ENCODE peak calls at places on chromosome 12, in seven cellular contexts. One of them, this sample, is unnamed.

GRCh38 chr12:98320026-98320425 is 195.4 kb upstream of the TMPO start:
- DNase-seq in GM23338: no peak
- DNase-seq in stimulated activated CD8-positive, alpha-beta memory T cell treated with anti-CD3 and anti-CD28 coated beads, Interleukin-2, amount 100 ng/mL, for 48 hours: no peak
- DNase-seq in amygdala: no peak
- DNase-seq in spleen: no peak
- DNase-seq in neural crest cell: no peak
- DNase-seq in fibroblast of the conjunctiva: no peak
- DNase-seq in this sample: no peak

GRCh38 chr12:95759039-95759438 is 31.5 kb downstream of the NTN4 start:
- DNase-seq in GM23338: no peak
- DNase-seq in stimulated activated CD8-positive, alpha-beta memory T cell treated with anti-CD3 and anti-CD28 coated beads, Interleukin-2, amount 100 ng/mL, for 48 hours: no peak
- DNase-seq in amygdala: no peak
- DNase-seq in spleen: no peak
- DNase-seq in neural crest cell: no peak
- DNase-seq in fibroblast of the conjunctiva: no peak
- DNase-seq in this sample: no peak

GRCh38 chr12:81337891-81338290 is 260.0 kb downstream of the ACSS3 start:
- DNase-seq in GM23338: no peak
- DNase-seq in stimulated activated CD8-positive, alpha-beta memory T cell treated with anti-CD3 and anti-CD28 coated beads, Interleukin-2, amount 100 ng/mL, for 48 hours: no peak
- DNase-seq in amygdala: no peak
- DNase-seq in spleen: no peak
- DNase-seq in neural crest cell: no peak
- DNase-seq in fibroblast of the conjunctiva: no peak
- DNase-seq in this sample: no peak

GRCh38 chr12:130423991-130424857 is 86.5 kb downstream of the PIWIL1 start:
- DNase-seq in GM23338: no peak
- DNase-seq in stimulated activated CD8-positive, alpha-beta memory T cell treated with anti-CD3 and anti-CD28 coated beads, Interleukin-2, amount 100 ng/mL, for 48 hours: no peak
- DNase-seq in amygdala: no peak
- DNase-seq in spleen: peak
- DNase-seq in neural crest cell: no peak
- DNase-seq in fibroblast of the conjunctiva: no peak
- DNase-seq in this sample: no peak

GRCh38 chr12:121628536-121628935 is 2.2 kb downstream of the ORAI1 start:
- DNase-seq in GM23338: no peak
- DNase-seq in stimulated activated CD8-positive, alpha-beta memory T cell treated with anti-CD3 and anti-CD28 coated beads, Interleukin-2, amount 100 ng/mL, for 48 hours: no peak
- DNase-seq in amygdala: no peak
- DNase-seq in spleen: no peak
- DNase-seq in neural crest cell: no peak
- DNase-seq in fibroblast of the conjunctiva: no peak
- DNase-seq in this sample: no peak

GRCh38 chr12:24226745-24227350 is 277.4 kb upstream of the SOX5 start:
- DNase-seq in GM23338: no peak
- DNase-seq in stimulated activated CD8-positive, alpha-beta memory T cell treated with anti-CD3 and anti-CD28 coated beads, Interleukin-2, amount 100 ng/mL, for 48 hours: no peak
- DNase-seq in amygdala: no peak
- DNase-seq in spleen: no peak
- DNase-seq in neural crest cell: no peak
- DNase-seq in fibroblast of the conjunctiva: peak
- DNase-seq in this sample: no peak

GRCh38 chr12:10967409-10967808 is 19.3 kb downstream of the TAS2R50 start:
- DNase-seq in GM23338: no peak
- DNase-seq in stimulated activated CD8-positive, alpha-beta memory T cell treated with anti-CD3 and anti-CD28 coated beads, Interleukin-2, amount 100 ng/mL, for 48 hours: no peak
- DNase-seq in amygdala: no peak
- DNase-seq in spleen: no peak
- DNase-seq in neural crest cell: no peak
- DNase-seq in fibroblast of the conjunctiva: peak
- DNase-seq in this sample: no peak

GRCh38 chr12:80702889-80703605 is 4.4 kb upstream of the MYF6 start:
- DNase-seq in GM23338: peak
- DNase-seq in stimulated activated CD8-positive, alpha-beta memory T cell treated with anti-CD3 and anti-CD28 coated beads, Interleukin-2, amount 100 ng/mL, for 48 hours: no peak
- DNase-seq in amygdala: no peak
- DNase-seq in spleen: no peak
- DNase-seq in neural crest cell: no peak
- DNase-seq in fibroblast of the conjunctiva: peak
- DNase-seq in this sample: no peak

GRCh38 chr12:52473738-52474137 is at the start of gene KRT6C:
- DNase-seq in GM23338: no peak
- DNase-seq in stimulated activated CD8-positive, alpha-beta memory T cell treated with anti-CD3 and anti-CD28 coated beads, Interleukin-2, amount 100 ng/mL, for 48 hours: no peak
- DNase-seq in amygdala: no peak
- DNase-seq in spleen: no peak
- DNase-seq in neural crest cell: no peak
- DNase-seq in fibroblast of the conjunctiva: no peak
- DNase-seq in this sample: no peak

GRCh38 chr12:4432878-4433820 is 12.5 kb downstream of the FGF6 start:
- DNase-seq in GM23338: no peak
- DNase-seq in stimulated activated CD8-positive, alpha-beta memory T cell treated with anti-CD3 and anti-CD28 coated beads, Interleukin-2, amount 100 ng/mL, for 48 hours: no peak
- DNase-seq in amygdala: no peak
- DNase-seq in spleen: no peak
- DNase-seq in neural crest cell: no peak
- DNase-seq in fibroblast of the conjunctiva: no peak
- DNase-seq in this sample: no peak

GRCh38 chr12:19847294-19848059 is 408.2 kb downstream of the AEBP2 start:
- DNase-seq in GM23338: no peak
- DNase-seq in stimulated activated CD8-positive, alpha-beta memory T cell treated with anti-CD3 and anti-CD28 coated beads, Interleukin-2, amount 100 ng/mL, for 48 hours: no peak
- DNase-seq in amygdala: no peak
- DNase-seq in spleen: no peak
- DNase-seq in neural crest cell: no peak
- DNase-seq in fibroblast of the conjunctiva: no peak
- DNase-seq in this sample: no peak

GRCh38 chr12:68118096-68118755 is 41.3 kb downstream of the IFNG start:
- DNase-seq in GM23338: peak
- DNase-seq in stimulated activated CD8-positive, alpha-beta memory T cell treated with anti-CD3 and anti-CD28 coated beads, Interleukin-2, amount 100 ng/mL, for 48 hours: no peak
- DNase-seq in amygdala: no peak
- DNase-seq in spleen: no peak
- DNase-seq in neural crest cell: no peak
- DNase-seq in fibroblast of the conjunctiva: no peak
- DNase-seq in this sample: no peak

GRCh38 chr12:111586986-111587385 is 12.1 kb downstream of the ATXN2 start:
- DNase-seq in GM23338: no peak
- DNase-seq in stimulated activated CD8-positive, alpha-beta memory T cell treated with anti-CD3 and anti-CD28 coated beads, Interleukin-2, amount 100 ng/mL, for 48 hours: no peak
- DNase-seq in amygdala: no peak
- DNase-seq in spleen: no peak
- DNase-seq in neural crest cell: no peak
- DNase-seq in fibroblast of the conjunctiva: no peak
- DNase-seq in this sample: no peak

GRCh38 chr12:51970904-51971646 is 19.6 kb downstream of the ACVR1B start:
- DNase-seq in GM23338: peak
- DNase-seq in stimulated activated CD8-positive, alpha-beta memory T cell treated with anti-CD3 and anti-CD28 coated beads, Interleukin-2, amount 100 ng/mL, for 48 hours: no peak
- DNase-seq in amygdala: no peak
- DNase-seq in spleen: no peak
- DNase-seq in neural crest cell: peak
- DNase-seq in fibroblast of the conjunctiva: no peak
- DNase-seq in this sample: no peak

GRCh38 chr12:48199784-48200198 is 3.3 kb downstream of the OR10AD1 start:
- DNase-seq in GM23338: peak
- DNase-seq in stimulated activated CD8-positive, alpha-beta memory T cell treated with anti-CD3 and anti-CD28 coated beads, Interleukin-2, amount 100 ng/mL, for 48 hours: no peak
- DNase-seq in amygdala: no peak
- DNase-seq in spleen: no peak
- DNase-seq in neural crest cell: no peak
- DNase-seq in fibroblast of the conjunctiva: no peak
- DNase-seq in this sample: no peak

GRCh38 chr12:3882896-3883564 is 9.8 kb upstream of the PARP11 start:
- DNase-seq in GM23338: peak
- DNase-seq in stimulated activated CD8-positive, alpha-beta memory T cell treated with anti-CD3 and anti-CD28 coated beads, Interleukin-2, amount 100 ng/mL, for 48 hours: no peak
- DNase-seq in amygdala: no peak
- DNase-seq in spleen: no peak
- DNase-seq in neural crest cell: no peak
- DNase-seq in fibroblast of the conjunctiva: peak
- DNase-seq in this sample: no peak

GRCh38 chr12:79934309-79935020 is 432 bp downstream of the PPP1R12A start:
- DNase-seq in GM23338: peak
- DNase-seq in stimulated activated CD8-positive, alpha-beta memory T cell treated with anti-CD3 and anti-CD28 coated beads, Interleukin-2, amount 100 ng/mL, for 48 hours: peak
- DNase-seq in amygdala: peak
- DNase-seq in spleen: peak
- DNase-seq in neural crest cell: peak
- DNase-seq in fibroblast of the conjunctiva: peak
- DNase-seq in this sample: peak

GRCh38 chr12:45469902-45470301 is 254.0 kb downstream of the ANO6 start:
- DNase-seq in GM23338: no peak
- DNase-seq in stimulated activated CD8-positive, alpha-beta memory T cell treated with anti-CD3 and anti-CD28 coated beads, Interleukin-2, amount 100 ng/mL, for 48 hours: no peak
- DNase-seq in amygdala: no peak
- DNase-seq in spleen: no peak
- DNase-seq in neural crest cell: no peak
- DNase-seq in fibroblast of the conjunctiva: no peak
- DNase-seq in this sample: no peak

GRCh38 chr12:7327913-7328312 is 24.0 kb downstream of the ACSM4 start:
- DNase-seq in GM23338: no peak
- DNase-seq in stimulated activated CD8-positive, alpha-beta memory T cell treated with anti-CD3 and anti-CD28 coated beads, Interleukin-2, amount 100 ng/mL, for 48 hours: no peak
- DNase-seq in amygdala: no peak
- DNase-seq in spleen: no peak
- DNase-seq in neural crest cell: no peak
- DNase-seq in fibroblast of the conjunctiva: no peak
- DNase-seq in this sample: no peak

GRCh38 chr12:96720363-96720705 is 186.7 kb upstream of the NEDD1 start:
- DNase-seq in GM23338: peak
- DNase-seq in stimulated activated CD8-positive, alpha-beta memory T cell treated with anti-CD3 and anti-CD28 coated beads, Interleukin-2, amount 100 ng/mL, for 48 hours: no peak
- DNase-seq in amygdala: no peak
- DNase-seq in spleen: peak
- DNase-seq in neural crest cell: no peak
- DNase-seq in fibroblast of the conjunctiva: no peak
- DNase-seq in this sample: peak

GRCh38 chr12:16611146-16611545 is 5.2 kb upstream of the LMO3 start:
- DNase-seq in GM23338: no peak
- DNase-seq in stimulated activated CD8-positive, alpha-beta memory T cell treated with anti-CD3 and anti-CD28 coated beads, Interleukin-2, amount 100 ng/mL, for 48 hours: no peak
- DNase-seq in amygdala: no peak
- DNase-seq in spleen: no peak
- DNase-seq in neural crest cell: no peak
- DNase-seq in fibroblast of the conjunctiva: no peak
- DNase-seq in this sample: no peak

GRCh38 chr12:109239179-109239578 is 69.9 kb downstream of the FOXN4 start:
- DNase-seq in GM23338: no peak
- DNase-seq in stimulated activated CD8-positive, alpha-beta memory T cell treated with anti-CD3 and anti-CD28 coated beads, Interleukin-2, amount 100 ng/mL, for 48 hours: no peak
- DNase-seq in amygdala: no peak
- DNase-seq in spleen: no peak
- DNase-seq in neural crest cell: no peak
- DNase-seq in fibroblast of the conjunctiva: no peak
- DNase-seq in this sample: no peak

GRCh38 chr12:90790747-90791146 is 164.2 kb downstream of the CCER1 start:
- DNase-seq in GM23338: no peak
- DNase-seq in stimulated activated CD8-positive, alpha-beta memory T cell treated with anti-CD3 and anti-CD28 coated beads, Interleukin-2, amount 100 ng/mL, for 48 hours: no peak
- DNase-seq in amygdala: no peak
- DNase-seq in spleen: no peak
- DNase-seq in neural crest cell: no peak
- DNase-seq in fibroblast of the conjunctiva: no peak
- DNase-seq in this sample: no peak

GRCh38 chr12:67354322-67354721 is 85.2 kb downstream of the CAND1 start:
- DNase-seq in GM23338: no peak
- DNase-seq in stimulated activated CD8-positive, alpha-beta memory T cell treated with anti-CD3 and anti-CD28 coated beads, Interleukin-2, amount 100 ng/mL, for 48 hours: no peak
- DNase-seq in amygdala: no peak
- DNase-seq in spleen: no peak
- DNase-seq in neural crest cell: no peak
- DNase-seq in fibroblast of the conjunctiva: no peak
- DNase-seq in this sample: no peak

GRCh38 chr12:64759035-64759894 is at the start of gene GNS:
- DNase-seq in GM23338: peak
- DNase-seq in stimulated activated CD8-positive, alpha-beta memory T cell treated with anti-CD3 and anti-CD28 coated beads, Interleukin-2, amount 100 ng/mL, for 48 hours: peak
- DNase-seq in amygdala: peak
- DNase-seq in spleen: peak
- DNase-seq in neural crest cell: peak
- DNase-seq in fibroblast of the conjunctiva: peak
- DNase-seq in this sample: peak

GRCh38 chr12:124720019-124720686 is 143.5 kb downstream of the SCARB1 start:
- DNase-seq in GM23338: no peak
- DNase-seq in stimulated activated CD8-positive, alpha-beta memory T cell treated with anti-CD3 and anti-CD28 coated beads, Interleukin-2, amount 100 ng/mL, for 48 hours: no peak
- DNase-seq in amygdala: no peak
- DNase-seq in spleen: no peak
- DNase-seq in neural crest cell: no peak
- DNase-seq in fibroblast of the conjunctiva: no peak
- DNase-seq in this sample: no peak

GRCh38 chr12:45695035-45695434 is 34.5 kb upstream of the ARID2 start:
- DNase-seq in GM23338: no peak
- DNase-seq in stimulated activated CD8-positive, alpha-beta memory T cell treated with anti-CD3 and anti-CD28 coated beads, Interleukin-2, amount 100 ng/mL, for 48 hours: no peak
- DNase-seq in amygdala: no peak
- DNase-seq in spleen: no peak
- DNase-seq in neural crest cell: no peak
- DNase-seq in fibroblast of the conjunctiva: no peak
- DNase-seq in this sample: no peak

GRCh38 chr12:93317227-93317626 is 60.5 kb upstream of the NUDT4 start:
- DNase-seq in GM23338: no peak
- DNase-seq in stimulated activated CD8-positive, alpha-beta memory T cell treated with anti-CD3 and anti-CD28 coated beads, Interleukin-2, amount 100 ng/mL, for 48 hours: no peak
- DNase-seq in amygdala: no peak
- DNase-seq in spleen: no peak
- DNase-seq in neural crest cell: no peak
- DNase-seq in fibroblast of the conjunctiva: no peak
- DNase-seq in this sample: no peak

GRCh38 chr12:6775775-6776174 is 3.5 kb downstream of the LAG3 start:
- DNase-seq in GM23338: no peak
- DNase-seq in stimulated activated CD8-positive, alpha-beta memory T cell treated with anti-CD3 and anti-CD28 coated beads, Interleukin-2, amount 100 ng/mL, for 48 hours: no peak
- DNase-seq in amygdala: no peak
- DNase-seq in spleen: no peak
- DNase-seq in neural crest cell: no peak
- DNase-seq in fibroblast of the conjunctiva: no peak
- DNase-seq in this sample: no peak

GRCh38 chr12:132453361-132454133 is 36.4 kb upstream of the FBRSL1 start:
- DNase-seq in GM23338: no peak
- DNase-seq in stimulated activated CD8-positive, alpha-beta memory T cell treated with anti-CD3 and anti-CD28 coated beads, Interleukin-2, amount 100 ng/mL, for 48 hours: no peak
- DNase-seq in amygdala: no peak
- DNase-seq in spleen: peak
- DNase-seq in neural crest cell: no peak
- DNase-seq in fibroblast of the conjunctiva: no peak
- DNase-seq in this sample: peak

GRCh38 chr12:76621582-76622024 is 62.0 kb upstream of the OSBPL8 start:
- DNase-seq in GM23338: peak
- DNase-seq in stimulated activated CD8-positive, alpha-beta memory T cell treated with anti-CD3 and anti-CD28 coated beads, Interleukin-2, amount 100 ng/mL, for 48 hours: peak
- DNase-seq in amygdala: peak
- DNase-seq in spleen: no peak
- DNase-seq in neural crest cell: peak
- DNase-seq in fibroblast of the conjunctiva: peak
- DNase-seq in this sample: peak

GRCh38 chr12:64679487-64679983 is 69.2 kb downstream of the RASSF3 start:
- DNase-seq in GM23338: no peak
- DNase-seq in stimulated activated CD8-positive, alpha-beta memory T cell treated with anti-CD3 and anti-CD28 coated beads, Interleukin-2, amount 100 ng/mL, for 48 hours: no peak
- DNase-seq in amygdala: no peak
- DNase-seq in spleen: peak
- DNase-seq in neural crest cell: no peak
- DNase-seq in fibroblast of the conjunctiva: peak
- DNase-seq in this sample: peak

GRCh38 chr12:88052686-88053085 is 23.5 kb upstream of the C12orf50 start:
- DNase-seq in GM23338: peak
- DNase-seq in stimulated activated CD8-positive, alpha-beta memory T cell treated with anti-CD3 and anti-CD28 coated beads, Interleukin-2, amount 100 ng/mL, for 48 hours: no peak
- DNase-seq in amygdala: peak
- DNase-seq in spleen: no peak
- DNase-seq in neural crest cell: peak
- DNase-seq in fibroblast of the conjunctiva: peak
- DNase-seq in this sample: no peak

This sample was measured in Right ventricle myocardium inferior.